ENCODE peak calls at places on chromosomes 7 and 10, in nine cellular contexts. U is WTC11, D is H9, Q is Peyer's patch, H is ELR, G is NCI-H524, S is prostate gland, K is NCI-H1105 treated with DMSO at 0.1 percent for 48 hours, A is lower lobe of right lung. W is an unnamed sample.
A peak's percentile ranks its signal among the peaks of the same experiment; 100 is the strongest.

GRCh38 chr10:89215511-89215910 is 8.4 kb upstream of the CH25H start:
- DNase-seq in U (no peak), D (no peak), Q (no peak), H (no peak), G (no peak), S (no peak), K (no peak), A (no peak), W (no peak)

GRCh38 chr7:14787551-14787950 is 115.0 kb downstream of the DGKB start:
- DNase-seq in U (no peak), D (no peak), Q (no peak), H (no peak), G (no peak), S (no peak), K (no peak), A (no peak), W (no peak)

GRCh38 chr7:108875139-108875538 is 305.5 kb downstream of the DNAJB9 start:
- DNase-seq in U (peak; percentile 68), D (peak; percentile 41), Q (no peak), H (peak; percentile 23), G (no peak), S (no peak), K (no peak), A (no peak), W (no peak)

GRCh38 chr7:19754521-19755116 is 18.8 kb downstream of the TMEM196 start:
- DNase-seq in U (no peak), D (no peak), Q (no peak), H (peak; percentile 50), G (peak; percentile 58), S (no peak), K (peak; percentile 48), A (no peak), W (peak; percentile 40)

GRCh38 chr7:20797174-20798080 is 10.7 kb upstream of the SP8 start:
- DNase-seq in U (peak; percentile 71), D (no peak), Q (no peak), H (no peak), G (peak; percentile 57), S (peak; percentile 59), K (peak; percentile 66), A (no peak), W (peak; percentile 55)

GRCh38 chr7:134058980-134059379 is 68.2 kb upstream of the LRGUK start:
- DNase-seq in U (no peak), D (peak; percentile 31), Q (no peak), H (no peak), G (no peak), S (no peak), K (no peak), A (no peak), W (peak; percentile 18)

GRCh38 chr7:120725376-120726039 is 132.4 kb downstream of the TSPAN12 start:
- DNase-seq in U (no peak), D (no peak), Q (no peak), H (peak; percentile 62), G (peak; percentile 71), S (no peak), K (peak; percentile 68), A (no peak), W (peak; percentile 73)

GRCh38 chr7:91814189-91814588 is 66.3 kb downstream of the MTERF1 start:
- DNase-seq in U (no peak), D (no peak), Q (no peak), H (no peak), G (no peak), S (no peak), K (no peak), A (no peak), W (no peak)

GRCh38 chr10:69004821-69005220 is 16.2 kb downstream of the KIFBP start:
- DNase-seq in U (no peak), D (no peak), Q (no peak), H (peak; percentile 81), G (no peak), S (no peak), K (no peak), A (no peak), W (peak; percentile 72)

GRCh38 chr10:108789911-108790310 is 1133.4 kb downstream of the XPNPEP1 start:
- DNase-seq in U (no peak), D (no peak), Q (no peak), H (peak; percentile 96), G (no peak), S (no peak), K (no peak), A (no peak), W (peak; percentile 23)

W was measured in RKO.